ENCODE peak calls at places on chromosomes 11 and 22, in six cellular contexts. One of them, this sample, is unnamed.

GRCh38 chr22:19058713-19059451 is 63.3 kb downstream of the DGCR2 start:
- DNase-seq in heart left ventricle: no peak
- DNase-seq in gastrocnemius medialis: no peak
- DNase-seq in body of pancreas: no peak
- DNase-seq in testis: peak; percentile 3
- DNase-seq in thyroid gland: no peak
- DNase-seq in this sample: no peak

GRCh38 chr11:74493816-74494630 is 499 bp upstream of the LIPT2 start:
- DNase-seq in heart left ventricle: no peak
- DNase-seq in gastrocnemius medialis: no peak
- DNase-seq in body of pancreas: no peak
- DNase-seq in testis: no peak
- DNase-seq in thyroid gland: peak; percentile 3
- DNase-seq in this sample: no peak

GRCh38 chr11:102780491-102780918 is at the start of gene MMP10:
- DNase-seq in heart left ventricle: no peak
- DNase-seq in gastrocnemius medialis: no peak
- DNase-seq in body of pancreas: no peak
- DNase-seq in testis: no peak
- DNase-seq in thyroid gland: no peak
- DNase-seq in this sample: no peak

GRCh38 chr11:78050964-78051831 is 12.5 kb upstream of the THRSP start:
- DNase-seq in heart left ventricle: no peak
- DNase-seq in gastrocnemius medialis: no peak
- DNase-seq in body of pancreas: no peak
- DNase-seq in testis: no peak
- DNase-seq in thyroid gland: no peak
- DNase-seq in this sample: no peak

GRCh38 chr11:67268036-67268683 is 1.9 kb downstream of the GRK2 start:
- DNase-seq in heart left ventricle: no peak
- DNase-seq in gastrocnemius medialis: no peak
- DNase-seq in body of pancreas: peak; percentile 55
- DNase-seq in testis: no peak
- DNase-seq in thyroid gland: no peak
- DNase-seq in this sample: no peak

GRCh38 chr22:24982301-24983056 is 30.0 kb downstream of the KIAA1671 start:
- DNase-seq in heart left ventricle: no peak
- DNase-seq in gastrocnemius medialis: no peak
- DNase-seq in body of pancreas: no peak
- DNase-seq in testis: no peak
- DNase-seq in thyroid gland: no peak
- DNase-seq in this sample: no peak

GRCh38 chr22:33803371-33803770 is 116.9 kb downstream of the LARGE1 start:
- DNase-seq in heart left ventricle: no peak
- DNase-seq in gastrocnemius medialis: no peak
- DNase-seq in body of pancreas: peak; percentile 5
- DNase-seq in testis: no peak
- DNase-seq in thyroid gland: no peak
- DNase-seq in this sample: no peak

GRCh38 chr11:90774727-90775572 is 552.1 kb upstream of the CHORDC1 start:
- DNase-seq in heart left ventricle: no peak
- DNase-seq in gastrocnemius medialis: no peak
- DNase-seq in body of pancreas: no peak
- DNase-seq in testis: no peak
- DNase-seq in thyroid gland: no peak
- DNase-seq in this sample: no peak

GRCh38 chr11:94305146-94305545 is 766 bp downstream of the IZUMO1R start:
- DNase-seq in heart left ventricle: no peak
- DNase-seq in gastrocnemius medialis: no peak
- DNase-seq in body of pancreas: no peak
- DNase-seq in testis: no peak
- DNase-seq in thyroid gland: no peak
- DNase-seq in this sample: no peak

GRCh38 chr11:119696378-119697157 is 32.4 kb downstream of the NECTIN1 start:
- DNase-seq in heart left ventricle: no peak
- DNase-seq in gastrocnemius medialis: no peak
- DNase-seq in body of pancreas: no peak
- DNase-seq in testis: no peak
- DNase-seq in thyroid gland: no peak
- DNase-seq in this sample: no peak

GRCh38 chr11:133951484-133952198 is 5.1 kb downstream of the IGSF9B start:
- DNase-seq in heart left ventricle: no peak
- DNase-seq in gastrocnemius medialis: no peak
- DNase-seq in body of pancreas: no peak
- DNase-seq in testis: peak; percentile 73
- DNase-seq in thyroid gland: peak; percentile 75
- DNase-seq in this sample: no peak

GRCh38 chr22:20151276-20151588 is 377 bp upstream of the CCDC188 start:
- DNase-seq in heart left ventricle: no peak
- DNase-seq in gastrocnemius medialis: no peak
- DNase-seq in body of pancreas: no peak
- DNase-seq in testis: no peak
- DNase-seq in thyroid gland: no peak
- DNase-seq in this sample: no peak

GRCh38 chr11:71566081-71566620 is 788 bp downstream of the KRTAP5-10 start:
- DNase-seq in heart left ventricle: no peak
- DNase-seq in gastrocnemius medialis: no peak
- DNase-seq in body of pancreas: no peak
- DNase-seq in testis: no peak
- DNase-seq in thyroid gland: no peak
- DNase-seq in this sample: no peak

GRCh38 chr11:66011239-66011784 is 496 bp upstream of the CST6 start:
- DNase-seq in heart left ventricle: no peak
- DNase-seq in gastrocnemius medialis: no peak
- DNase-seq in body of pancreas: peak; percentile 59
- DNase-seq in testis: no peak
- DNase-seq in thyroid gland: peak; percentile 98
- DNase-seq in this sample: no peak

GRCh38 chr11:47241740-47242400 is 6.7 kb downstream of the ACP2 start:
- DNase-seq in heart left ventricle: no peak
- DNase-seq in gastrocnemius medialis: no peak
- DNase-seq in body of pancreas: no peak
- DNase-seq in testis: no peak
- DNase-seq in thyroid gland: no peak
- DNase-seq in this sample: no peak

GRCh38 chr11:31555938-31556337 is 46.4 kb downstream of the ELP4 start:
- DNase-seq in heart left ventricle: no peak
- DNase-seq in gastrocnemius medialis: no peak
- DNase-seq in body of pancreas: no peak
- DNase-seq in testis: no peak
- DNase-seq in thyroid gland: no peak
- DNase-seq in this sample: no peak

GRCh38 chr22:42282943-42283287 is 12.5 kb upstream of the TCF20 start:
- DNase-seq in heart left ventricle: no peak
- DNase-seq in gastrocnemius medialis: no peak
- DNase-seq in body of pancreas: no peak
- DNase-seq in testis: no peak
- DNase-seq in thyroid gland: no peak
- DNase-seq in this sample: no peak

GRCh38 chr22:49638788-49639187 is 188.9 kb downstream of the BRD1 start:
- DNase-seq in heart left ventricle: no peak
- DNase-seq in gastrocnemius medialis: no peak
- DNase-seq in body of pancreas: no peak
- DNase-seq in testis: peak; percentile 40
- DNase-seq in thyroid gland: peak; percentile 12
- DNase-seq in this sample: no peak

GRCh38 chr22:30598986-30599385 is 7.3 kb upstream of the PES1 start:
- DNase-seq in heart left ventricle: no peak
- DNase-seq in gastrocnemius medialis: no peak
- DNase-seq in body of pancreas: no peak
- DNase-seq in testis: no peak
- DNase-seq in thyroid gland: no peak
- DNase-seq in this sample: no peak

GRCh38 chr11:20308601-20309000 is 54.9 kb upstream of the HTATIP2 start:
- DNase-seq in heart left ventricle: no peak
- DNase-seq in gastrocnemius medialis: no peak
- DNase-seq in body of pancreas: no peak
- DNase-seq in testis: no peak
- DNase-seq in thyroid gland: no peak
- DNase-seq in this sample: no peak

GRCh38 chr11:21636561-21636960 is 556.3 kb upstream of the ANO5 start:
- DNase-seq in heart left ventricle: no peak
- DNase-seq in gastrocnemius medialis: no peak
- DNase-seq in body of pancreas: no peak
- DNase-seq in testis: no peak
- DNase-seq in thyroid gland: no peak
- DNase-seq in this sample: no peak

GRCh38 chr11:13210424-13210823 is 67.2 kb upstream of the BMAL1 start:
- DNase-seq in heart left ventricle: peak; percentile 58
- DNase-seq in gastrocnemius medialis: peak; percentile 23
- DNase-seq in body of pancreas: peak; percentile 80
- DNase-seq in testis: peak; percentile 87
- DNase-seq in thyroid gland: peak; percentile 79
- DNase-seq in this sample: peak; percentile 63

GRCh38 chr22:17918840-17919239 is 105.5 kb downstream of the MICAL3 start:
- DNase-seq in heart left ventricle: no peak
- DNase-seq in gastrocnemius medialis: no peak
- DNase-seq in body of pancreas: no peak
- DNase-seq in testis: no peak
- DNase-seq in thyroid gland: no peak
- DNase-seq in this sample: no peak

GRCh38 chr11:62552931-62553838 is 6.6 kb upstream of the AHNAK start:
- DNase-seq in heart left ventricle: peak; percentile 79
- DNase-seq in gastrocnemius medialis: peak; percentile 95
- DNase-seq in body of pancreas: peak; percentile 84
- DNase-seq in testis: peak; percentile 81
- DNase-seq in thyroid gland: peak; percentile 95
- DNase-seq in this sample: peak; percentile 83

GRCh38 chr22:36449776-36450175 is 31.7 kb downstream of the TXN2 start:
- DNase-seq in heart left ventricle: no peak
- DNase-seq in gastrocnemius medialis: no peak
- DNase-seq in body of pancreas: peak; percentile 15
- DNase-seq in testis: no peak
- DNase-seq in thyroid gland: no peak
- DNase-seq in this sample: no peak

DNA sequence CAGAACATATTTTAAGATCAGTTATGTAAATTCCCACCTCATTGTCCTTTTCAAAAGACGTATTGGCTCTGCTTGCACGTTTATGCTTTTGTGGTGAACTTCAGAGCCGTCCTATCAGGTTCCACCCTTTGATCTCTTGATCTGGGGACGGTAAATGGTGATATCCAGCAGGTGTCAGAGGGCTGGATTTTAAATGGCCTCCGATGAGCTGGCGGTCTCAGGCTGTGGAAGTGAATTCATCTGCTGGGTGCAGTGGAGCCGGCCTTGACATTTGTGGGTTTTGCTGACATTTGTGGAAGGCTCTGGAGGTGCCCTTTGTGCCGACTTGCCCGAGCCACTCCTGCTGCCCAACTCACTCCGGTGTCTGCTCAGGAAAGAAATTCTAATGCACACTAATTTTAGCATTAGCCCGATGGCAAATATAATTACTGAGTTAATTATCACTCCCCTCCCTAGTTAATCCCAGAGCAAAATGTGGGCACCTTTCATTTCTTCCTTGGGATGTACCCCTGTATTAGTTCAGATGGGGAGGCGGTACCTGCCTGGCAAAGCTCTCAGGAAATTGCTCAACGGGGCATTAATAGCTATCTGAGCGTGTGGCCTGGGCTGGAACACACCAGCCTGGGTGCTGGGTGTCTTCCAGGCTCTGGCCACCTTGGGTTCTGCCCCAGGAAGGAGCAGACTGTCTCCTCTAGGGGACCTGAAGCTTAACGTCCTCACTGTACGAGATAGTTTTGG is 9.1 kb downstream of the LRP5 start:
- DNase-seq in heart left ventricle: no peak
- DNase-seq in gastrocnemius medialis: no peak
- DNase-seq in body of pancreas: peak; percentile 30
- DNase-seq in testis: no peak
- DNase-seq in thyroid gland: peak; percentile 79
- DNase-seq in this sample: no peak
- TF ChIP-seq CTCF in heart left ventricle: no peak
- TF ChIP-seq CTCF in gastrocnemius medialis: no peak
- TF ChIP-seq CTCF in body of pancreas: no peak
- TF ChIP-seq CTCF in testis: no peak
- TF ChIP-seq CTCF in thyroid gland: no peak
- TF ChIP-seq CTCF in this sample: no peak

GRCh38 chr11:35326266-35326879 is 93.0 kb downstream of the SLC1A2 start:
- DNase-seq in heart left ventricle: no peak
- DNase-seq in gastrocnemius medialis: no peak
- DNase-seq in body of pancreas: no peak
- DNase-seq in testis: no peak
- DNase-seq in thyroid gland: no peak
- DNase-seq in this sample: no peak
- TF ChIP-seq POLR2A in heart left ventricle: no peak
- TF ChIP-seq POLR2A in gastrocnemius medialis: no peak
- TF ChIP-seq POLR2A in body of pancreas: no peak
- TF ChIP-seq POLR2A in testis: no peak
- TF ChIP-seq POLR2A in thyroid gland: no peak
- TF ChIP-seq POLR2A in this sample: no peak

GRCh38 chr11:125111341-125112234 is at the start of gene TMEM218:
- DNase-seq in heart left ventricle: peak; percentile 100
- DNase-seq in gastrocnemius medialis: peak; percentile 99
- DNase-seq in body of pancreas: peak; percentile 99
- DNase-seq in testis: peak; percentile 100
- DNase-seq in thyroid gland: peak; percentile 99
- DNase-seq in this sample: peak; percentile 99

GRCh38 chr11:125110996-125111340 is 458 bp downstream of the TMEM218 start:
- DNase-seq in heart left ventricle: no peak
- DNase-seq in gastrocnemius medialis: no peak
- DNase-seq in body of pancreas: no peak
- DNase-seq in testis: peak; percentile 19
- DNase-seq in thyroid gland: no peak
- DNase-seq in this sample: no peak

GRCh38 chr11:125117429-125117828 is 6.0 kb upstream of the TMEM218 start:
- DNase-seq in heart left ventricle: no peak
- DNase-seq in gastrocnemius medialis: no peak
- DNase-seq in body of pancreas: no peak
- DNase-seq in testis: no peak
- DNase-seq in thyroid gland: no peak
- DNase-seq in this sample: no peak

GRCh38 chr11:125112235-125112604 is 794 bp upstream of the TMEM218 start:
- DNase-seq in heart left ventricle: no peak
- DNase-seq in gastrocnemius medialis: no peak
- DNase-seq in body of pancreas: no peak
- DNase-seq in testis: no peak
- DNase-seq in thyroid gland: no peak
- DNase-seq in this sample: no peak

GRCh38 chr11:125114518-125114917 is 3.1 kb upstream of the TMEM218 start:
- DNase-seq in heart left ventricle: no peak
- DNase-seq in gastrocnemius medialis: no peak
- DNase-seq in body of pancreas: no peak
- DNase-seq in testis: no peak
- DNase-seq in thyroid gland: no peak
- DNase-seq in this sample: no peak
- H3K27ac ChIP-seq in heart left ventricle: no peak overlapping the region
- H3K27ac ChIP-seq in gastrocnemius medialis: no peak overlapping the region
- H3K27ac ChIP-seq in body of pancreas: no peak overlapping the region
- H3K27ac ChIP-seq in testis: no peak overlapping the region
- H3K27ac ChIP-seq in thyroid gland: no peak overlapping the region
- H3K27ac ChIP-seq in this sample: no peak overlapping the region

DNA sequence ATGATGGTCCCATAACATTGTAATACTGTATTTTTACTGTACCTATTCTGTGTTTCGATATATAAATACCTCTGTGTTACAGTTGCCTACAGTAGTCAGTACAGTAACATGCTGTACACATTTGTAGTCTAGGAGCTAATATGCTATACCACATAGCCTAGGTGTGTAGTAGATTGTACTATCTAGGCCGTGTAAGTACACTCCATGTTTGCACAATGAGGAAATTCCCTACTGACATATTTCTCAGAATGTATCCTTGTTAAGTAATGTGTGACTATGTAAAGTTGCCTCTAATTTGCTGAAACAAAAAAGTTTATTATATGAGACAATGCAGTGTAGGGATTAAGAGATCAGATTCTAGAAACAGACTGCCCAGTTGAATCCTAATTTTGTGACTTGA is 21.3 kb downstream of the CAPRIN1 start:
- DNase-seq in heart left ventricle: no peak
- DNase-seq in gastrocnemius medialis: no peak
- DNase-seq in body of pancreas: no peak
- DNase-seq in testis: no peak
- DNase-seq in thyroid gland: no peak
- DNase-seq in this sample: no peak
- TF ChIP-seq CTCF in heart left ventricle: no peak
- TF ChIP-seq CTCF in gastrocnemius medialis: no peak
- TF ChIP-seq CTCF in body of pancreas: no peak
- TF ChIP-seq CTCF in testis: no peak
- TF ChIP-seq CTCF in thyroid gland: no peak
- TF ChIP-seq CTCF in this sample: no peak